ENCODE peak calls at places on chromosomes 7 and 10, in four cellular contexts. S is IMR-90, I is neuronal stem cell, V is mesendoderm. L is an unnamed sample.

GRCh38 chr7:99679400-99680191 is at the start of gene CYP3A5:
- DNase-seq in V (no peak), S (no peak), I (no peak), L (no peak)

GRCh38 chr10:51960494-51960895 is 261.1 kb upstream of the CSTF2T start:
- DNase-seq in I (peak; percentile 32), S (peak; percentile 76), V (peak; percentile 51), L (no peak)

GRCh38 chr10:69742928-69743602 is 58.6 kb upstream of the COL13A1 start:
- DNase-seq in S (peak; percentile 19), V (peak; percentile 73), I (peak; percentile 37), L (peak; percentile 74)

GRCh38 chr7:132343196-132343595 is 233.1 kb downstream of the PLXNA4 start:
- DNase-seq in V (no peak), S (no peak), I (no peak), L (no peak)

GRCh38 chr7:66921396-66921917 is 432 bp downstream of the TMEM248 start:
- DNase-seq in I (peak; percentile 11), V (no peak), S (peak; percentile 52), L (no peak)

GRCh38 chr7:38189256-38189938 is 11.4 kb downstream of the STARD3NL start:
- DNase-seq in S (peak; percentile 33), V (no peak), I (no peak), L (no peak)

GRCh38 chr7:140867467-140868314 is 57.0 kb downstream of the BRAF start:
- DNase-seq in I (no peak), V (no peak), S (no peak), L (no peak)

GRCh38 chr7:151648429-151648828 is 128.7 kb upstream of the RHEB start:
- DNase-seq in V (no peak), S (peak; percentile 72), I (no peak), L (no peak)

GRCh38 chr7:34096135-34096775 is 190.9 kb downstream of the BMPER start:
- DNase-seq in S (peak; percentile 93), V (no peak), I (no peak), L (no peak)

GRCh38 chr10:79242620-79243152 is 104.6 kb upstream of the PPIF start:
- DNase-seq in S (peak; percentile 87), V (peak; percentile 90), I (peak; percentile 70), L (peak; percentile 62)

GRCh38 chr10:123518765-123519164 is 147.4 kb upstream of the GPR26 start:
- DNase-seq in I (no peak), S (no peak), V (no peak), L (no peak)

GRCh38 chr7:70810558-70811139 is 321.3 kb upstream of the GALNT17 start:
- DNase-seq in I (no peak), S (no peak), V (no peak), L (no peak)

GRCh38 chr7:140041626-140042385 is 20.9 kb downstream of the PARP12 start:
- DNase-seq in I (no peak), S (peak; percentile 49), V (no peak), L (no peak)

GRCh38 chr10:124332426-124332825 is 86.3 kb downstream of the OAT start:
- DNase-seq in V (no peak), I (no peak), S (no peak), L (no peak)

GRCh38 chr10:86960003-86960862 is 1.8 kb downstream of the SNCG start:
- DNase-seq in S (peak; percentile 65), I (no peak), V (peak; percentile 87), L (peak; percentile 79)

GRCh38 chr10:78948616-78949015 is 120.2 kb upstream of the ZMIZ1 start:
- DNase-seq in S (no peak), I (no peak), V (no peak), L (no peak)

GRCh38 chr10:102647433-102648268 is 3.4 kb downstream of the TRIM8 start:
- DNase-seq in S (no peak), I (no peak), V (no peak), L (no peak)

GRCh38 chr7:136140469-136140868 is 163.3 kb upstream of the MTPN start:
- DNase-seq in V (no peak), S (no peak), I (no peak), L (no peak)

GRCh38 chr7:55977831-55978230 is 13.4 kb downstream of the NIPSNAP2 start:
- DNase-seq in I (no peak), S (peak; percentile 60), V (no peak), L (no peak)

GRCh38 chr7:108450160-108450559 is 6.1 kb downstream of the NRCAM start:
- DNase-seq in I (no peak), V (no peak), S (no peak), L (no peak)

GRCh38 chr10:119401671-119402395 is 140.7 kb downstream of the RGS10 start:
- DNase-seq in S (peak; percentile 100), I (no peak), V (peak; percentile 63), L (no peak)

GRCh38 chr7:99469381-99470065 is 3.2 kb upstream of the ZNF789 start:
- DNase-seq in V (peak; percentile 45), S (no peak), I (no peak), L (no peak)

GRCh38 chr7:20661884-20662283 is 46.4 kb downstream of the ABCB5 start:
- DNase-seq in S (no peak), V (no peak), I (no peak), L (no peak)

GRCh38 chr7:108461855-108462254 is 5.6 kb upstream of the NRCAM start:
- DNase-seq in I (no peak), V (no peak), S (no peak), L (no peak)

GRCh38 chr7:128112781-128113221 is 81.6 kb upstream of the LRRC4 start:
- DNase-seq in I (no peak), S (no peak), V (no peak), L (no peak)

GRCh38 chr7:76303057-76303828 is 770 bp downstream of the HSPB1 start:
- DNase-seq in V (peak; percentile 99), I (peak; percentile 88), S (peak; percentile 92), L (peak; percentile 96)

GRCh38 chr10:20686236-20686635 is 210.9 kb downstream of the NEBL start:
- DNase-seq in V (no peak), I (no peak), S (no peak), L (no peak)

GRCh38 chr7:78398081-78398480 is 599.5 kb downstream of the PHTF2 start:
- DNase-seq in I (no peak), V (no peak), S (no peak), L (no peak)

GRCh38 chr10:29409241-29410051 is 120.6 kb downstream of the LYZL1 start:
- DNase-seq in V (peak; percentile 7), S (peak; percentile 61), I (no peak), L (no peak)

GRCh38 chr10:113476191-113476590 is 76.7 kb upstream of the HABP2 start:
- DNase-seq in V (no peak), S (no peak), I (no peak), L (no peak)

GRCh38 chr7:2169923-2170575 is 62.7 kb downstream of the MAD1L1 start:
- DNase-seq in I (no peak), V (no peak), S (no peak), L (peak; percentile 26)

GRCh38 chr7:25653412-25653811 is 425.1 kb upstream of the NPVF start:
- DNase-seq in I (no peak), S (no peak), V (no peak), L (no peak)

GRCh38 chr7:131948434-131949053 is 392.1 kb upstream of the PODXL start:
- DNase-seq in V (peak; percentile 27), I (no peak), S (no peak), L (peak; percentile 25)

DNA sequence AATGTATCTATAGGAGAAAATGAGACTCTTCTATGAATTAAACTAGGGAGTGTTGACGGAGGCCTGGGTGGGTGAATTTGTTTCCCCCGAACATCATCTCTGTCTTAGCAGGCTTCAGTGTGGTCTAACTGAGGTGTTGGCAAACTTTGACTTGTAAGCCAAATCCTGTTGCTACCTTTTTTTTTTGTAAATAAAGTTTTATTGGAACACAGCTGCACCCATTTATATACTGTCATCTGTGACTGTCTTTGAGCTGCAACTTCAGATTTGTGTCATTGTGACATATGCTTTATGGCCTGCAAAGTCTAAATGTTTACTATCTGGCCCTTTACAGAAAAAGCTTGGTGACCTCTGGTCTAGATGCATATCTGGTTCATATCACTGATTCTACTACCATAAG is 455.9 kb downstream of the LRMDA start:
- DNase-seq in V (no peak), S (no peak), I (no peak), L (no peak)
- H3K18ac ChIP-seq in V (no peak overlapping the region), S (no peak overlapping the region), I (no peak overlapping the region), L (no peak overlapping the region)

GRCh38 chr7:148028165-148028564 is 562.4 kb upstream of the C7orf33 start:
- DNase-seq in V (no peak), S (no peak), I (no peak), L (no peak)

GRCh38 chr7:148035950-148036349 is 554.6 kb upstream of the C7orf33 start:
- DNase-seq in V (no peak), I (no peak), S (no peak), L (no peak)

GRCh38 chr7:148026713-148027112 is 563.9 kb upstream of the C7orf33 start:
- DNase-seq in V (no peak), S (no peak), I (no peak), L (no peak)

GRCh38 chr7:148031019-148031418 is 559.5 kb upstream of the C7orf33 start:
- DNase-seq in S (no peak), I (no peak), V (peak; percentile 8), L (no peak)

DNA sequence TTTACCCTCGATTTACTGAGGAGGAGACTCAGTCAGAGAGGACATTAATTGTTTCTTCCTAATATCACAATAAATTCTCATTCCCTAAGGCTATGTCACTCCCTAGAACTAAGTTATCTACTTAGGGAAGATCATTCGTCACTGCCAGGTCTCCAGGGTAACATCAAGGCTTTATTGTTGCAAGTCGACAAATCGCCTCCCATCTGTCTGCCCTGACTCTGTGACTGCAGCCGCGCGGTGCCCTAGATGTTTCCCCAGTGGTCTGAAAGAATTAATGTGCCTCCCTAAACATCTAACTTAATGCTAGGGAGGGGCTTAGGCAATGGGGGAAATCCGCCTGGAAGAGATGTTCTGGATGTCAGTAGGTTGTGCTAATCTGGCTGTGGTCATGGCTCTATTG is 558.8 kb upstream of the C7orf33 start:
- DNase-seq in S (no peak), I (no peak), V (no peak), L (no peak)
- H3K23ac ChIP-seq in S (no peak overlapping the region), I (no peak overlapping the region), V (no peak overlapping the region), L (no peak overlapping the region)

GRCh38 chr7:28044825-28045224 is 135.8 kb downstream of the JAZF1 start:
- DNase-seq in V (peak; percentile 91), S (no peak), I (no peak), L (peak; percentile 43)

GRCh38 chr7:28042721-28043120 is 137.9 kb downstream of the JAZF1 start:
- DNase-seq in I (no peak), V (no peak), S (no peak), L (no peak)

GRCh38 chr7:28045592-28045991 is 135.0 kb downstream of the JAZF1 start:
- DNase-seq in S (no peak), V (no peak), I (no peak), L (no peak)

GRCh38 chr7:28038175-28038855 is 142.3 kb downstream of the JAZF1 start:
- DNase-seq in S (no peak), V (no peak), I (no peak), L (no peak)

GRCh38 chr7:28041508-28042314 is 138.9 kb downstream of the JAZF1 start:
- DNase-seq in I (no peak), V (no peak), S (peak; percentile 90), L (no peak)
- H3K18ac ChIP-seq in I (no peak overlapping the region), V (no peak overlapping the region), S (peak overlapping the region; percentile 90), L (no peak overlapping the region)

GRCh38 chr10:114604357-114605129 is 53.5 kb downstream of the ABLIM1 start:
- DNase-seq in V (no peak), S (no peak), I (no peak), L (no peak)

GRCh38 chr10:114603943-114604342 is 54.1 kb downstream of the ABLIM1 start:
- DNase-seq in V (no peak), I (no peak), S (no peak), L (no peak)

GRCh38 chr10:114596793-114597192 is 61.3 kb downstream of the ABLIM1 start:
- DNase-seq in S (no peak), V (no peak), I (no peak), L (no peak)

GRCh38 chr10:114603303-114603702 is 54.8 kb downstream of the ABLIM1 start:
- DNase-seq in I (no peak), V (no peak), S (no peak), L (no peak)

GRCh38 chr10:114600067-114600466 is 58.0 kb downstream of the ABLIM1 start:
- DNase-seq in V (no peak), I (no peak), S (no peak), L (no peak)
- H3K23ac ChIP-seq in V (no peak overlapping the region), I (no peak overlapping the region), S (no peak overlapping the region), L (no peak overlapping the region)

L was measured in H9.